ENCODE peak calls at places on chromosomes 4 and X, in eight cellular contexts. S is RWPE1, H is nephron progenitor cell, O is MCF 10A, Y is A549, I is Peyer's patch, W is GM10248, C is fibroblast of lung. P is an unnamed sample.

GRCh38 chr4:74376888-74377483 is 12.0 kb downstream of the EREG start:
- DNase-seq in S (peak), H (no peak), O (peak), Y (peak), I (no peak), W (peak), C (peak), P (no peak)

GRCh38 chrX:70908541-70908940 is at the start of gene TEX11:
- DNase-seq in S (no peak), H (no peak), O (no peak), Y (no peak), I (no peak), W (no peak), C (no peak), P (no peak)

GRCh38 chr4:159042097-159042605 is 60.7 kb upstream of the RAPGEF2 start:
- DNase-seq in S (no peak), H (no peak), O (no peak), Y (no peak), I (no peak), W (no peak), C (no peak), P (no peak)

GRCh38 chr4:157096439-157096838 is 20.5 kb downstream of the GLRB start:
- DNase-seq in S (no peak), H (no peak), O (no peak), Y (no peak), I (no peak), W (no peak), C (no peak), P (no peak)

GRCh38 chr4:52071786-52072552 is 20.9 kb downstream of the SPATA18 start:
- DNase-seq in S (no peak), H (no peak), O (no peak), Y (no peak), I (no peak), W (no peak), C (no peak), P (no peak)

GRCh38 chr4:183806341-183806740 is 98.8 kb upstream of the STOX2 start:
- DNase-seq in S (no peak), H (no peak), O (no peak), Y (no peak), I (no peak), W (no peak), C (no peak), P (no peak)

GRCh38 chr4:186725422-186726149 is 1.9 kb upstream of the FAT1 start:
- DNase-seq in S (peak), H (peak), O (peak), Y (peak), I (peak), W (no peak), C (peak), P (peak)

GRCh38 chr4:91114386-91114785 is 987.2 kb downstream of the CCSER1 start:
- DNase-seq in S (no peak), H (no peak), O (no peak), Y (no peak), I (no peak), W (no peak), C (no peak), P (no peak)

GRCh38 chr4:140252742-140253555 is 99.0 kb upstream of the MAML3 start:
- DNase-seq in S (peak), H (peak), O (peak), Y (peak), I (peak), W (peak), C (peak), P (peak)

GRCh38 chr4:163902417-163902816 is 407.9 kb downstream of the TMA16 start:
- DNase-seq in S (no peak), H (no peak), O (no peak), Y (no peak), I (no peak), W (no peak), C (no peak), P (no peak)

GRCh38 chrX:48890296-48890925 is 7.2 kb downstream of the TIMM17B start:
- DNase-seq in S (no peak), H (no peak), O (no peak), Y (no peak), I (no peak), W (no peak), C (no peak), P (peak)

GRCh38 chr4:15451181-15451865 is 18.4 kb upstream of the CC2D2A start:
- DNase-seq in S (no peak), H (no peak), O (peak), Y (no peak), I (no peak), W (no peak), C (peak), P (no peak)

GRCh38 chr4:84948056-84948455 is 18.4 kb downstream of the WDFY3 start:
- DNase-seq in S (no peak), H (no peak), O (no peak), Y (no peak), I (no peak), W (no peak), C (no peak), P (no peak)

GRCh38 chr4:80336582-80336981 is 1.1 kb downstream of the CFAP299 start:
- DNase-seq in S (peak), H (peak), O (peak), Y (peak), I (no peak), W (no peak), C (peak), P (no peak)
- TF ChIP-seq CTCF in S (peak), H (no peak), O (no peak), Y (peak), I (no peak), W (no peak), C (peak), P (no peak)

GRCh38 chrX:155563099-155563498 is 49.7 kb downstream of the TMLHE start:
- DNase-seq in S (no peak), H (no peak), O (no peak), Y (no peak), I (no peak), W (no peak), C (no peak), P (no peak)
- TF ChIP-seq CTCF in S (no peak), H (no peak), O (no peak), Y (no peak), I (no peak), W (no peak), C (no peak), P (no peak)

GRCh38 chrX:5236749-5237148 is 991.9 kb downstream of the NLGN4X start:
- DNase-seq in S (no peak), H (no peak), O (no peak), Y (no peak), I (no peak), W (no peak), C (no peak), P (no peak)

GRCh38 chrX:5233830-5234229 is 994.8 kb downstream of the NLGN4X start:
- DNase-seq in S (no peak), H (no peak), O (no peak), Y (no peak), I (no peak), W (no peak), C (no peak), P (no peak)

GRCh38 chrX:5236096-5236495 is 992.6 kb downstream of the NLGN4X start:
- DNase-seq in S (no peak), H (no peak), O (peak), Y (peak), I (no peak), W (no peak), C (no peak), P (no peak)
- TF ChIP-seq CTCF in S (no peak), H (peak), O (peak), Y (no peak), I (no peak), W (no peak), C (no peak), P (no peak)

DNA sequence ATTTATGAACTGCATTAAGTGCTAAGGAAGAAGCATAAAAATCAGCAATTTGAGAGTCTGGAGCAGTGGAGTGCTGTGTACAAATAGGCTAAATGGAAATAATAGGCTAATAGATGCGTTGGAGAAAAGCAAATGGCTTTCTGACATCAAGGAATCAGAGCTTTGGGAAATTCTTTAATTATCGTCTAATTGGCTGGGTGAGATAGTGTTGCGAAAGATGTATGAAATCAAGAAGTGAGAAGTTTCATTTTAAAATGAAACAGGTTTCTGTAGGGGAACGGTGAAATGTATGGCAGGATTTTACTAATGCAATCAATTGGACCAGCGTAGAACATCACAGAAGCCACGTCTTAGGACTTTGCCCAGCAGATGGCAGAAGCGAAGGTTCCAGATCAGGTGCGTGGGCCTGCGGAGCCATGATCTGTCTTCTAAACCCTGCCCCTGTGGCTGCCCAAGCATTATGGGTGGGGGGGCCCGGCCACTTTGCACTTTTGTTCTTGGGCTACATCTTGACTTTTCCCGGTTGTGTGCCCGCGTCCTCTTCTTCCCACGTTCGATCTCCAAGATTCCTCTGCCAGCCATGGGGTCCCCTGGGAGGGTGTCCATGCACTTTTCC is 118.5 kb upstream of the SHISA3 start:
- DNase-seq in S (no peak), H (no peak), O (no peak), Y (no peak), I (no peak), W (no peak), C (no peak), P (no peak)
- TF ChIP-seq CTCF in S (no peak), H (no peak), O (no peak), Y (no peak), I (no peak), W (peak), C (no peak), P (no peak)

DNA sequence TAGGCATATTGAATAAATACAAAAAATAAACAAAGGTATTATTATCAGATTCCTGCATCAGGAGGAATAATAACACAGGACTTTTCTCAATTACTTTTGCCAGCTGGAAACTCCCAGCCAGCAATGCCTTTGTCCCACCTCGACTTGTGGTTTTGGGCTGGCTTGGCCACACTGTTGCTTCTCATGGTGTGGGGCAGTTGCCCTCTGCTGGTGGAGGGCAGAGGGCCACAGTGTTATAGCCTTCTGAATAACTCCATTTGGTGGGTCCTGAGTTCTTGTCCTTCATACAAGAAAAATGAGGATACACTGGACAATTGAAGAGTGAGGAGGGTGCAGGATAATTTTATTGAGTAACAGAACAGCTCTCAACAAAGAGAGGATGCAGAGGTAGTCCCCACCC is 1206.0 kb upstream of the ADGRL3 start:
- DNase-seq in S (no peak), H (no peak), O (no peak), Y (peak), I (no peak), W (no peak), C (no peak), P (no peak)
- TF ChIP-seq CTCF in S (no peak), H (no peak), O (no peak), Y (no peak), I (no peak), W (no peak), C (no peak), P (no peak)

DNA sequence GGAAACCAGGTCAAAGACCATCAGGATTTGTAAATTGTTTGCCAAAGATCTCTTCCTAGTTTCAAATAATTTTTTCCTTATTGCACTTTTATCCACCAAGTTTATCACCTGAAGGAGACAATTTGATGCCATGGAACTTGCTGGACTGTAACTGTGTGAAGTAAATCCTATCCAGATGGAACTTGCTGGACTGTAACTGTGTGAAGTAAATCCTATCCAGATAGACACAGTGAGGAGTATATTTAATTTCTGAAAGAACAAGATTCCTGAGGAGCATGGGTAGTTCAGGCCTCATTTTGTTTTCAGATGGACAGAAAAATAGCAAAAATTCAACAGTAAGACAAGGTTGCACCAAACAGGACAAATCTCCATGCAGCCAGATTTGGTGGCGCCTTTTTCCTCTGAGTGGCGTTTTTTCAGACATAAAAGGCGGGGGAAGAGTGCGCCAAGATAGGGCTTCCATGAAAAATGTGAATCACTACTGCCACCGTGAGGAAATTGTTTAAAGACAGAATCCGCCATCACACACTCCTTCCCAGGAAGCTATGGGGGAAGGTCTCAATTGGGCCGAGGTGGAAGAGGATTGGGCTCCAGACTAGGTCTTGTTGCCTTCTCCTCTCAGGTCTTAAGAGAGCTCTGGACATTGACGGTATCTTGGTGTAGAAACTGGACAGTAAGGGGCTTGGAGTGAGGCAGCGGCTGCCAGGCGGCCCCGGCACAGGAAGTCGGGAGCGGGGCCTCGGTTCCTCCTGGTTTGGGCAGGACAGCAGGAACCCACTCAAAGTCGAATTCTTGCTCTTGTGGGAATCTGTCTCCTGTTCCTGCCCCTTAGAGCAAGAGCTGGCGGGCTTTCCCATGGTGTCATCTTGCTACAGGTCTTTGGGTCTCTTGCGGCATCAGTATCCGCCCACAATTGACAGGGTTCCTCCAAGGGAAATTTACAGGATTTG is 234.7 kb downstream of the OR13H1 start:
- DNase-seq in S (no peak), H (no peak), O (peak), Y (peak), I (no peak), W (no peak), C (no peak), P (no peak)
- TF ChIP-seq CTCF in S (no peak), H (no peak), O (peak), Y (peak), I (no peak), W (no peak), C (no peak), P (no peak)

P was measured in activated CD8-positive, alpha-beta T cell treated with anti-CD3 and anti-CD28 coated beads for 36 hours.